ENCODE peak calls at places on chromosomes 6 and 20, in nine cellular contexts. H is esophagus squamous epithelium; W is heart right ventricle; B is CD8-positive, alpha-beta memory T cell; I is PC-3; Q is AG04450; P is epithelial cell of prostate; V is CD4-positive, alpha-beta T cell; R is right cardiac atrium. S is an unnamed sample.

GRCh38 chr6:166862287-166862977 is 93.9 kb downstream of the RNASET2 start:
- DNase-seq in H (no peak), W (peak), B (peak), I (no peak), Q (no peak), P (no peak), V (peak), R (peak), S (peak)

GRCh38 chr6:144909753-144910280 is 624.7 kb downstream of the UTRN start:
- DNase-seq in H (no peak), W (no peak), B (no peak), I (peak), Q (no peak), P (no peak), V (no peak), R (no peak), S (no peak)

GRCh38 chr6:43914272-43915147 is 144.5 kb downstream of the VEGFA start:
- DNase-seq in H (no peak), W (no peak), B (no peak), I (no peak), Q (no peak), P (no peak), V (no peak), R (no peak), S (no peak)

GRCh38 chr6:44120692-44121443 is 6.4 kb downstream of the MRPL14 start:
- DNase-seq in H (no peak), W (no peak), B (no peak), I (no peak), Q (no peak), P (no peak), V (no peak), R (no peak), S (no peak)

GRCh38 chr6:82025271-82025670 is 222.3 kb downstream of the IBTK start:
- DNase-seq in H (no peak), W (no peak), B (no peak), I (no peak), Q (no peak), P (no peak), V (no peak), R (no peak), S (no peak)

GRCh38 chr6:39296745-39297640 is 17.2 kb downstream of the KCNK17 start:
- DNase-seq in H (no peak), W (no peak), B (no peak), I (no peak), Q (no peak), P (no peak), V (no peak), R (peak), S (no peak)

GRCh38 chr6:41836022-41836659 is 48.6 kb downstream of the TOMM6 start:
- DNase-seq in H (no peak), W (no peak), B (no peak), I (no peak), Q (no peak), P (no peak), V (no peak), R (no peak), S (no peak)

GRCh38 chr6:52352239-52353008 is 9.5 kb upstream of the PAQR8 start:
- DNase-seq in H (no peak), W (no peak), B (no peak), I (peak), Q (peak), P (peak), V (no peak), R (no peak), S (no peak)

GRCh38 chr6:146914563-146915483 is 289.4 kb upstream of the STXBP5 start:
- DNase-seq in H (no peak), W (peak), B (no peak), I (peak), Q (peak), P (peak), V (no peak), R (peak), S (no peak)

GRCh38 chr6:35496851-35497570 is at the start of gene TEAD3:
- DNase-seq in H (no peak), W (peak), B (peak), I (peak), Q (no peak), P (no peak), V (peak), R (peak), S (no peak)

GRCh38 chr6:106730672-106731071 is 101.3 kb downstream of the QRSL1 start:
- DNase-seq in H (no peak), W (no peak), B (no peak), I (no peak), Q (no peak), P (no peak), V (no peak), R (no peak), S (no peak)

GRCh38 chr6:11632231-11632630 is 94.7 kb downstream of the TMEM170B start:
- DNase-seq in H (no peak), W (no peak), B (no peak), I (peak), Q (no peak), P (peak), V (no peak), R (no peak), S (no peak)

GRCh38 chr6:158797331-158798202 is 21.6 kb downstream of the EZR start:
- DNase-seq in H (no peak), W (no peak), B (no peak), I (no peak), Q (no peak), P (no peak), V (no peak), R (no peak), S (no peak)

GRCh38 chr6:47168176-47168575 is 126.0 kb upstream of the ADGRF1 start:
- DNase-seq in H (no peak), W (no peak), B (no peak), I (peak), Q (peak), P (peak), V (no peak), R (peak), S (no peak)

GRCh38 chr6:154410619-154411044 is 54.0 kb upstream of the IPCEF1 start:
- DNase-seq in H (no peak), W (peak), B (no peak), I (peak), Q (peak), P (peak), V (no peak), R (peak), S (no peak)

GRCh38 chr6:156559151-156559690 is 218.0 kb upstream of the ARID1B start:
- DNase-seq in H (no peak), W (no peak), B (no peak), I (no peak), Q (no peak), P (no peak), V (no peak), R (no peak), S (no peak)

GRCh38 chr20:36574278-36575065 is 1.1 kb downstream of the TGIF2 start:
- DNase-seq in H (no peak), W (peak), B (peak), I (peak), Q (no peak), P (no peak), V (peak), R (peak), S (no peak)

GRCh38 chr6:81934936-81935335 is 182.5 kb upstream of the TENT5A start:
- DNase-seq in H (no peak), W (no peak), B (no peak), I (no peak), Q (no peak), P (no peak), V (no peak), R (no peak), S (no peak)

GRCh38 chr6:36682328-36683144 is 4.0 kb downstream of the CDKN1A start:
- DNase-seq in H (no peak), W (peak), B (peak), I (peak), Q (no peak), P (peak), V (peak), R (no peak), S (no peak)

GRCh38 chr20:14055127-14055742 is 59.9 kb downstream of the MACROD2 start:
- DNase-seq in H (no peak), W (peak), B (peak), I (peak), Q (peak), P (peak), V (no peak), R (no peak), S (no peak)

GRCh38 chr20:9422335-9422734 is 92.1 kb upstream of the LAMP5 start:
- DNase-seq in H (no peak), W (no peak), B (no peak), I (no peak), Q (no peak), P (no peak), V (no peak), R (no peak), S (no peak)

DNA sequence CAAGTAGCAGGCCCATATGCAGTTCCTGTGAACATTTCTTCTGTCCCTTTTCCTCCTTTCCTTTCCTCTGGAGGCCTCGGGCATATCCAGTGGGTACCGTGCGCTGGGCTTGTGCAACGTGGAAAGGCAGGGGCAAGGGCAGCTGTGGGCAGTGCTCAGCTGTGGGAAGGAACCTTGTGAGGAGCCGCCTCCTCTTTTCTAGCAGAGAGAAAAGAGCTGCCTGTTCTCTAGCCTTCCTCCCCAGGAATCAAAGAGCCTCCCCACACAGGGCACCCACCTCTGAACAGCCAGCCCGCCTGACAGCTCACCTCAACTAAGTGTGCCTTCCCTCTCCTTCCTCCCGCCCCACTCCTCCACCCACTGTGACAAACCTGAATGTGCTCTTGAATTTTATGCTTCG is 143.3 kb upstream of the HDDC2 start:
- DNase-seq in H (no peak), W (no peak), B (no peak), I (no peak), Q (no peak), P (no peak), V (no peak), R (no peak), S (no peak)
- H3K27ac ChIP-seq in H (peak), W (peak), B (no peak), I (no peak), Q (no peak), P (no peak), V (no peak), R (no peak), S (no peak)

DNA sequence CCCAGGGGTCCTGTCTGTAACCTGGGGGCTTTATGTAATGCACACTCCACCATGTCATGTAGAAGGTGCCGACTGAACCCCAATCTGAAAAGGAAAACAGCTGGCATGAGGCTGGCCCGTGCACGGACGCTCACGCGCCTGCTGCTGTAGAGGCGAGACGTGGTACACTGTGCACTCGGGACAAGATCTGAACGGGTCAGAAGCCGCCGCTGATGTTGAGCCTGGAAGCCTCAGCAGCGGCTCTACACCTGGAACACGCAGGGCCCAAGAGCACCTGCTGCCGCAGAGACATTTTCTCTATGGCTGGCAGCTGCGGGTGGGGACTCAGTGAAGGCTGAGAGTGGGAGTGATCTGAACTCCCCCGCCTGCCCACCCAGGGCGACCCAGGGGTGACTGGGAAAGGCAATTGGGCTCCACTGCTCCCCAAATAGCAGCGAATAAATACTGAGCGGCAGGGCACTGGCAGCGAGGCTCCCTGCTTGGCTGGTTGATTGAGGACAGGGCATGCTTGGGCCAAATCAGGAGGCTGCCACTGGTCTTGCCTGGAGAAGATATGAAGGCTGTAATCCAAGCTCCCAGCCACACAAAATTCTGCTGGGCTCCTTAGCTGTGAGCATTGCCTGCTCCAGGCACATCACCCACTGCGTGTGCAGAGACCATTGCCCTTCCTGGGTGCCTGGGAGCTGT is 2.5 kb upstream of the OGFR start:
- DNase-seq in H (no peak), W (no peak), B (no peak), I (no peak), Q (no peak), P (no peak), V (no peak), R (no peak), S (no peak)
- H3K27ac ChIP-seq in H (peak), W (no peak), B (no peak), I (no peak), Q (no peak), P (no peak), V (no peak), R (peak), S (no peak)

GRCh38 chr6:54846857-54847721 is 518 bp downstream of the FAM83B start:
- DNase-seq in H (no peak), W (no peak), B (no peak), I (peak), Q (no peak), P (peak), V (no peak), R (peak), S (no peak)
- H3K27ac ChIP-seq in H (peak), W (no peak), B (no peak), I (peak), Q (no peak), P (peak), V (no peak), R (peak), S (no peak)

DNA sequence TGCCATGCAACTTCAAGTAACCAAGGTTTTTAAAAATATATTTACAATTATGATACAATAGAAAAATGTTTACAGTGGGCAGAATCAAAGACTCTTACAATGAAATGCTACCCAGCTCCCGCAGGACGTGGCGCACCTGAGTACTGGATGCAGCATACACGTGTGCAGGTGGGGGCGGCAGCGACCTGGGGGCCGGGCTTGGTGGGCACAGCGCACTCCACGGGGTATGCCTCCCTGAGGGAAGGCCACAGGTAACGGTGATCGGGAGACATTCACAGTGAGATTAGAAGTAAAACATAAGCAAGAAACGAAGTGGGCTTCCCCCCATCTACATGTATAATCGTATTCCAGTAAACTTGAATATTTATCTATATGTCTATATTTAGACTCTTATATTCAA is 54.2 kb downstream of the WDR27 start:
- DNase-seq in H (no peak), W (no peak), B (no peak), I (no peak), Q (no peak), P (no peak), V (no peak), R (no peak), S (no peak)
- H3K27ac ChIP-seq in H (no peak), W (no peak), B (no peak), I (no peak), Q (no peak), P (no peak), V (no peak), R (no peak), S (no peak)

GRCh38 chr6:131317516-131317915 is 182.2 kb downstream of the AKAP7 start:
- DNase-seq in H (no peak), W (no peak), B (no peak), I (no peak), Q (no peak), P (no peak), V (no peak), R (no peak), S (no peak)
- H3K27ac ChIP-seq in H (no peak), W (no peak), B (no peak), I (no peak), Q (no peak), P (no peak), V (no peak), R (no peak), S (no peak)

GRCh38 chr20:25254986-25255680 is 7.2 kb downstream of the PYGB start:
- DNase-seq in H (no peak), W (peak), B (no peak), I (no peak), Q (no peak), P (no peak), V (no peak), R (peak), S (peak)
- H3K27ac ChIP-seq in H (peak), W (peak), B (no peak), I (no peak), Q (no peak), P (peak), V (no peak), R (peak), S (peak)

DNA sequence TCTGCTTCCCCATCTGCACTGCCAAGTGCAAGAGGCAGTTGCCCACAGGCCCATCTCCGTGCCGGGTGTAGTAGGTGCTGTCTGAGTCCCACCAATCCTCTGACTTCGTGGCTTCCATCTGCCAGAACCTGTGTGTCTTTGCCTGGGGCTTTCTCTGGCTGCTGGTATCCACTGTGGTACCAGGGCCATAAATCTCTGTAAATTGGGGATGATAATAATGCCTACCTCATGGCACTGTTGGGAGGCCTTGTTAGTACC is 93.9 kb upstream of the RNF24 start:
- DNase-seq in H (no peak), W (no peak), B (no peak), I (no peak), Q (no peak), P (no peak), V (no peak), R (no peak), S (no peak)
- H3K27ac ChIP-seq in H (no peak), W (no peak), B (no peak), I (peak), Q (no peak), P (no peak), V (no peak), R (no peak), S (no peak)

GRCh38 chr20:63610581-63611435 is 16.1 kb downstream of the GMEB2 start:
- DNase-seq in H (no peak), W (no peak), B (no peak), I (no peak), Q (no peak), P (no peak), V (no peak), R (no peak), S (no peak)

GRCh38 chr20:63617876-63618265 is 9.0 kb downstream of the GMEB2 start:
- DNase-seq in H (no peak), W (no peak), B (no peak), I (no peak), Q (no peak), P (no peak), V (no peak), R (no peak), S (no peak)

GRCh38 chr20:63617092-63617875 is 9.6 kb downstream of the GMEB2 start:
- DNase-seq in H (no peak), W (no peak), B (no peak), I (no peak), Q (no peak), P (no peak), V (no peak), R (no peak), S (peak)

GRCh38 chr20:63611646-63612045 is 15.3 kb downstream of the GMEB2 start:
- DNase-seq in H (no peak), W (no peak), B (no peak), I (no peak), Q (no peak), P (no peak), V (no peak), R (no peak), S (no peak)

GRCh38 chr20:63612276-63612931 is 14.5 kb downstream of the GMEB2 start:
- DNase-seq in H (no peak), W (no peak), B (no peak), I (no peak), Q (no peak), P (no peak), V (no peak), R (no peak), S (no peak)
- H3K27ac ChIP-seq in H (no peak), W (peak), B (no peak), I (no peak), Q (no peak), P (no peak), V (no peak), R (no peak), S (no peak)

GRCh38 chr6:129539032-129539431 is 170.9 kb downstream of the ARHGAP18 start:
- DNase-seq in H (no peak), W (no peak), B (no peak), I (no peak), Q (no peak), P (no peak), V (no peak), R (no peak), S (no peak)

DNA sequence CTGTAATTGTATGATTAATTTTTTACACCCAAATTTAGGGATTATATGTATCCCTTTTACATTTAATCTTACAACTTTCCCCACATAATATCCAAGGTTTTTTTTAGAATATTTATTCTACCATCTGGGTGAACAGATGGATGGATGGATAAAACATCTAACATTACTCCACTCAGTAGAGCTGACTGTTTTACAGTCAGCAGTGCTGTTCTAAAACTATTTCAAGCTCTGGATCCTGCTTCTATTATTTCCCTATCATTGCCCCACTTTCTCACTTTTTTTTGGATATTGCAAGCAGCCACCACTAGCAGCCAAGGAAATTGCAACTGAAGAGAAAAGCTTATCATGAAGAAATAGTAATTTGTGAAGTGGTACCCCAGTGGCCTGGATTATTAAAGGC is 173.7 kb downstream of the ARHGAP18 start:
- DNase-seq in H (no peak), W (no peak), B (no peak), I (no peak), Q (no peak), P (no peak), V (no peak), R (no peak), S (no peak)
- H3K27ac ChIP-seq in H (no peak), W (no peak), B (no peak), I (no peak), Q (no peak), P (no peak), V (no peak), R (no peak), S (no peak)

GRCh38 chr20:15847415-15847814 is 725.8 kb downstream of the KIF16B start:
- DNase-seq in H (no peak), W (no peak), B (no peak), I (no peak), Q (no peak), P (no peak), V (no peak), R (no peak), S (no peak)

GRCh38 chr20:15846446-15846845 is 726.8 kb downstream of the KIF16B start:
- DNase-seq in H (no peak), W (no peak), B (no peak), I (no peak), Q (peak), P (no peak), V (no peak), R (no peak), S (no peak)

GRCh38 chr20:15838466-15838865 is 734.8 kb downstream of the KIF16B start:
- DNase-seq in H (no peak), W (no peak), B (no peak), I (no peak), Q (no peak), P (no peak), V (no peak), R (no peak), S (no peak)

GRCh38 chr20:15848126-15848525 is 725.1 kb downstream of the KIF16B start:
- DNase-seq in H (no peak), W (no peak), B (no peak), I (no peak), Q (no peak), P (no peak), V (no peak), R (no peak), S (no peak)

GRCh38 chr20:15842872-15843271 is 730.4 kb downstream of the KIF16B start:
- DNase-seq in H (no peak), W (no peak), B (no peak), I (peak), Q (no peak), P (no peak), V (no peak), R (no peak), S (no peak)
- H3K27ac ChIP-seq in H (no peak), W (no peak), B (no peak), I (no peak), Q (no peak), P (no peak), V (no peak), R (no peak), S (no peak)